ENCODE peak calls at places on chromosome 6, in seven cellular contexts. H, I, Y, T, C, P and J are unnamed samples.
A peak's percentile ranks its signal among the peaks of the same experiment; 100 is the strongest.

GRCh38 chr6:145887969-145888368 is 73.4 kb upstream of the FBXO30 start:
- DNase-seq in P (no peak), Y (no peak), T (no peak), I (no peak), C (no peak), H (peak; percentile 36), J (no peak)

GRCh38 chr6:27133281-27134227 is 113.9 kb upstream of the PRSS16 start:
- DNase-seq in H (peak; percentile 75), C (peak; percentile 93), Y (peak; percentile 79), P (no peak), T (peak; percentile 81), I (peak; percentile 85), J (peak; percentile 77)

GRCh38 chr6:35368038-35368887 is 25.9 kb downstream of the PPARD start:
- DNase-seq in P (no peak), C (no peak), T (no peak), I (no peak), H (no peak), Y (no peak), J (no peak)

GRCh38 chr6:2655844-2656433 is 94.8 kb downstream of the MYLK4 start:
- DNase-seq in T (no peak), P (no peak), I (no peak), C (no peak), Y (no peak), H (no peak), J (no peak)

GRCh38 chr6:157066781-157067491 is 256.4 kb downstream of the TMEM242 start:
- DNase-seq in I (no peak), H (no peak), T (no peak), C (no peak), Y (no peak), P (no peak), J (no peak)

GRCh38 chr6:126180585-126180984 is 159.3 kb upstream of the CENPW start:
- DNase-seq in C (no peak), P (no peak), Y (no peak), T (no peak), I (no peak), H (peak; percentile 86), J (no peak)

GRCh38 chr6:39049575-39050283 is 1.1 kb downstream of the GLP1R start:
- DNase-seq in T (no peak), I (no peak), Y (no peak), H (no peak), C (no peak), P (no peak), J (no peak)

GRCh38 chr6:6857528-6857927 is 250.2 kb upstream of the RREB1 start:
- DNase-seq in P (no peak), C (no peak), Y (no peak), T (no peak), H (no peak), I (no peak), J (no peak)

GRCh38 chr6:112282217-112282616 is 27.9 kb upstream of the LAMA4 start:
- DNase-seq in P (no peak), T (peak; percentile 44), I (no peak), C (no peak), H (peak; percentile 98), Y (peak; percentile 55), J (no peak)

GRCh38 chr6:96682017-96682416 is 119.1 kb downstream of the FHL5 start:
- DNase-seq in I (no peak), T (no peak), C (no peak), P (no peak), Y (no peak), H (no peak), J (no peak)

GRCh38 chr6:45984347-45984746 is 31.3 kb downstream of the CLIC5 start:
- DNase-seq in T (no peak), H (no peak), C (no peak), P (no peak), Y (no peak), I (no peak), J (no peak)

GRCh38 chr6:36660771-36661471 is 17.6 kb upstream of the CDKN1A start:
- DNase-seq in H (peak; percentile 60), Y (peak; percentile 82), T (peak; percentile 79), P (no peak), I (no peak), C (peak; percentile 93), J (no peak)

GRCh38 chr6:4474810-4475209 is 301.4 kb upstream of the CDYL start:
- DNase-seq in P (no peak), Y (no peak), H (no peak), C (no peak), T (no peak), I (no peak), J (no peak)

GRCh38 chr6:162713926-162714759 is 13.4 kb downstream of the PRKN start:
- DNase-seq in I (no peak), P (no peak), H (no peak), C (no peak), Y (no peak), T (no peak), J (no peak)

GRCh38 chr6:2134559-2134958 is 110.8 kb downstream of the GMDS start:
- DNase-seq in Y (no peak), H (no peak), P (no peak), C (no peak), I (no peak), T (no peak), J (no peak)

GRCh38 chr6:41306187-41306854 is 19.8 kb upstream of the TREM1 start:
- DNase-seq in H (peak; percentile 62), T (no peak), I (peak; percentile 56), Y (no peak), P (no peak), C (no peak), J (peak; percentile 17)

GRCh38 chr6:115882771-115883170 is 177.9 kb downstream of the FRK start:
- DNase-seq in Y (no peak), P (no peak), I (no peak), H (no peak), T (no peak), C (no peak), J (no peak)

GRCh38 chr6:28005124-28005662 is 48.2 kb downstream of the OR2B6 start:
- DNase-seq in H (no peak), T (no peak), C (no peak), Y (no peak), P (no peak), I (no peak), J (no peak)

GRCh38 chr6:84860954-84861353 is 96.6 kb upstream of the TBX18 start:
- DNase-seq in Y (no peak), I (no peak), P (no peak), T (no peak), H (no peak), C (no peak), J (no peak)

GRCh38 chr6:157763129-157763893 is 59.7 kb upstream of the SNX9 start:
- DNase-seq in Y (peak; percentile 69), I (peak; percentile 23), T (peak; percentile 93), H (peak; percentile 43), P (no peak), C (peak; percentile 52), J (no peak)

GRCh38 chr6:52208612-52209011 is 22.4 kb downstream of the IL17A start:
- DNase-seq in Y (no peak), I (no peak), P (no peak), H (no peak), T (no peak), C (no peak), J (no peak)

GRCh38 chr6:141290871-141291270 is 841.9 kb upstream of the GJE1 start:
- DNase-seq in I (no peak), Y (no peak), P (no peak), T (no peak), H (no peak), C (no peak), J (no peak)

GRCh38 chr6:155432293-155432692 is 23.3 kb downstream of the NOX3 start:
- DNase-seq in T (no peak), P (no peak), H (no peak), C (no peak), I (no peak), Y (no peak), J (no peak)

GRCh38 chr6:63788569-63788968 is 153.0 kb downstream of the PHF3 start:
- DNase-seq in C (no peak), Y (no peak), T (no peak), H (no peak), P (no peak), I (no peak), J (no peak)

GRCh38 chr6:49401063-49401462 is 62.0 kb downstream of the MMUT start:
- DNase-seq in C (no peak), I (no peak), H (peak; percentile 9), Y (no peak), P (no peak), T (no peak), J (no peak)

GRCh38 chr6:158775832-158776231 is 43.3 kb downstream of the EZR start:
- DNase-seq in P (no peak), C (no peak), H (no peak), Y (no peak), I (no peak), T (no peak), J (no peak)

GRCh38 chr6:31797607-31798006 is 2.1 kb upstream of the VARS1 start:
- DNase-seq in T (peak; percentile 28), I (no peak), Y (peak; percentile 18), C (no peak), H (no peak), P (no peak), J (no peak)
- H3K27ac ChIP-seq in T (no peak overlapping the region), I (no peak overlapping the region), Y (peak overlapping the region; percentile 10), C (no peak overlapping the region), H (no peak overlapping the region), P (no peak overlapping the region), J (peak overlapping the region; percentile 50)

DNA sequence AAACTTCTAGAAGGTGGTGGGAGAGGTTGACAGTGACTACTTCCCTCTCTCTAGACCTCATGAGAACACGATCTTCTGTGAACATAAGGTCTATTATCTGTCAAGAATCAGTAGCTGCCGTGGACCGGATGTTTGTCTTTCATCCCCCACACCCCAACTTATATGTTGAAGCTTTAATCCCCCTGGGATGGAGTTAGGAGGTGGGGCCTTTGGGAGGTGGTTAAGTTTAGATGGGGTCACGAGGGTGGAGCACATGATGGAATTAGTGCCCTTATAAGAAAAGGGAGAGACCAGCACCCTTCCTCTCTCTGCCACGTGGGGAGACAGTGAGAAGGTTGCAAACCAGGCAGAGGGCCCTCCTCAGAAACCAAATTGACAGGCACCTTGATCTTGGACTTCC is 409.1 kb downstream of the QKI start:
- DNase-seq in H (no peak), Y (no peak), I (no peak), T (no peak), P (no peak), C (no peak), J (no peak)
- TF ChIP-seq CTCF in H (no peak), Y (no peak), I (no peak), T (no peak), P (no peak), C (no peak), J (no peak)

GRCh38 chr6:20060252-20060651 is 152.0 kb downstream of the MBOAT1 start:
- DNase-seq in T (no peak), P (no peak), I (no peak), Y (no peak), C (no peak), H (no peak), J (no peak)

GRCh38 chr6:20061952-20062351 is 150.3 kb downstream of the MBOAT1 start:
- DNase-seq in P (no peak), I (peak; percentile 42), T (no peak), C (no peak), H (no peak), Y (no peak), J (no peak)

GRCh38 chr6:20058912-20059311 is 153.4 kb downstream of the MBOAT1 start:
- DNase-seq in T (no peak), C (no peak), Y (no peak), H (no peak), I (no peak), P (no peak), J (no peak)

GRCh38 chr6:20056350-20056992 is 155.8 kb downstream of the MBOAT1 start:
- DNase-seq in T (no peak), C (no peak), H (peak; percentile 70), Y (no peak), I (peak; percentile 33), P (no peak), J (no peak)
- H3K27ac ChIP-seq in T (no peak overlapping the region), C (no peak overlapping the region), H (no peak overlapping the region), Y (no peak overlapping the region), I (no peak overlapping the region), P (no peak overlapping the region), J (no peak overlapping the region)

GRCh38 chr6:138289739-138290138 is 71.4 kb upstream of the PBOV1 start:
- DNase-seq in Y (no peak), C (no peak), T (no peak), P (no peak), I (peak; percentile 30), H (no peak), J (no peak)
- TF ChIP-seq CTCF in Y (no peak), C (no peak), T (peak; percentile 14), P (no peak), I (peak; percentile 48), H (no peak), J (no peak)